ENCODE peak calls at places on chromosome 14, in eight cellular contexts. Y is thoracic aorta, P is NB4, L is type B pancreatic cell, N is OCI-LY7, J is fibroblast of the aortic adventitia, F is uterus, A is nephron progenitor cell. S is an unnamed sample.

GRCh38 chr14:104282332-104283196 is 144.2 kb downstream of the KIF26A start:
- DNase-seq in Y (no peak), P (no peak), L (peak), N (no peak), J (no peak), F (peak), A (no peak), S (peak)

GRCh38 chr14:24369907-24370687 is 2.1 kb downstream of the NFATC4 start:
- DNase-seq in Y (no peak), P (no peak), L (no peak), N (no peak), J (no peak), F (no peak), A (no peak), S (no peak)

GRCh38 chr14:99892406-99892805 is 99.2 kb downstream of the EML1 start:
- DNase-seq in Y (no peak), P (no peak), L (no peak), N (no peak), J (peak), F (no peak), A (no peak), S (no peak)

GRCh38 chr14:33120966-33121365 is 182.3 kb downstream of the NPAS3 start:
- DNase-seq in Y (no peak), P (peak), L (no peak), N (no peak), J (no peak), F (no peak), A (no peak), S (no peak)

GRCh38 chr14:20714593-20715250 is 26.2 kb downstream of the ANG start:
- DNase-seq in Y (peak), P (peak), L (no peak), N (no peak), J (peak), F (peak), A (no peak), S (peak)

GRCh38 chr14:74591899-74592298 is 20.1 kb downstream of the LTBP2 start:
- DNase-seq in Y (no peak), P (no peak), L (no peak), N (no peak), J (no peak), F (no peak), A (no peak), S (no peak)

GRCh38 chr14:103292426-103293374 is 41.3 kb upstream of the EIF5 start:
- DNase-seq in Y (peak), P (peak), L (peak), N (peak), J (peak), F (peak), A (peak), S (no peak)

GRCh38 chr14:30681752-30682355 is 59.7 kb downstream of the SCFD1 start:
- DNase-seq in Y (no peak), P (peak), L (no peak), N (peak), J (peak), F (no peak), A (no peak), S (no peak)

GRCh38 chr14:34113051-34113511 is 162.2 kb upstream of the EGLN3 start:
- DNase-seq in Y (no peak), P (no peak), L (no peak), N (no peak), J (peak), F (no peak), A (no peak), S (no peak)

GRCh38 chr14:105165761-105166485 is 2.7 kb downstream of the JAG2 start:
- DNase-seq in Y (no peak), P (no peak), L (no peak), N (no peak), J (no peak), F (no peak), A (no peak), S (no peak)

GRCh38 chr14:97061198-97061597 is 264.0 kb downstream of the VRK1 start:
- DNase-seq in Y (no peak), P (no peak), L (no peak), N (no peak), J (no peak), F (no peak), A (no peak), S (no peak)

GRCh38 chr14:25516838-25517237 is 466.9 kb upstream of the STXBP6 start:
- DNase-seq in Y (no peak), P (no peak), L (no peak), N (no peak), J (no peak), F (no peak), A (no peak), S (no peak)

GRCh38 chr14:44339256-44339655 is 167.8 kb downstream of the FSCB start:
- DNase-seq in Y (no peak), P (no peak), L (no peak), N (no peak), J (no peak), F (no peak), A (no peak), S (no peak)

GRCh38 chr14:104121142-104121541 is 17.2 kb upstream of the KIF26A start:
- DNase-seq in Y (no peak), P (no peak), L (no peak), N (no peak), J (no peak), F (no peak), A (no peak), S (no peak)

GRCh38 chr14:102221026-102221425 is 81.3 kb downstream of the WDR20 start:
- DNase-seq in Y (no peak), P (peak), L (no peak), N (no peak), J (no peak), F (no peak), A (no peak), S (no peak)
- TF ChIP-seq CTCF in Y (no peak), P (no peak), L (no peak), N (no peak), J (no peak), F (no peak), A (no peak), S (no peak)

GRCh38 chr14:27528328-27528727 is 930.5 kb upstream of the NOVA1 start:
- DNase-seq in Y (no peak), P (peak), L (no peak), N (no peak), J (peak), F (no peak), A (peak), S (no peak)
- TF ChIP-seq CTCF in Y (no peak), P (peak), L (peak), N (peak), J (no peak), F (no peak), A (peak), S (no peak)

GRCh38 chr14:64772394-64772950 is 68.2 kb downstream of the PLEKHG3 start:
- DNase-seq in Y (no peak), P (no peak), L (no peak), N (no peak), J (no peak), F (no peak), A (no peak), S (no peak)
- TF ChIP-seq CTCF in Y (no peak), P (no peak), L (no peak), N (no peak), J (no peak), F (no peak), A (no peak), S (no peak)

GRCh38 chr14:68079941-68080697 is 260.5 kb downstream of the RAD51B start:
- DNase-seq in Y (no peak), P (no peak), L (no peak), N (no peak), J (no peak), F (no peak), A (no peak), S (no peak)

GRCh38 chr14:68082698-68083291 is 263.2 kb downstream of the RAD51B start:
- DNase-seq in Y (no peak), P (no peak), L (no peak), N (no peak), J (no peak), F (no peak), A (no peak), S (no peak)

GRCh38 chr14:68085742-68086141 is 266.2 kb downstream of the RAD51B start:
- DNase-seq in Y (no peak), P (no peak), L (no peak), N (no peak), J (no peak), F (no peak), A (no peak), S (no peak)

GRCh38 chr14:68081489-68081888 is 261.9 kb downstream of the RAD51B start:
- DNase-seq in Y (no peak), P (no peak), L (no peak), N (no peak), J (no peak), F (no peak), A (no peak), S (no peak)

DNA sequence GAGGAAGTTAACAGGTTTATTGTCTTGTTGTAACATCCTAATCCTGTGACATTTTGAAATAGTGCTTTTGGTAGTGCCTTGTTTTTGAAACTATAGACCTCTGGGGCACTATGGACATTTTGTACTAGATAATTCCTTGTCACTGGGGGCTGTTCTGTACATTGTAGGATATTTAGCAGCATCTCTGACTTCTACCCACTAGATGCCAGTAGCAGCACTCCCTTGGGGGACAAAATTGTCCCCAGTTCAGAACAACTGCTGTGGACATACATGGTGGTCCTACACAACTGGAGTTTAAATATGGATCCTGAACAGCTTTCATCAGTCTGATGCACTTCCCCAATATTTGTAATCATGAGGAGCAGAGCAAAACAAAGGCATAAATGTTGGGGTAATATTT is 264.7 kb downstream of the RAD51B start:
- DNase-seq in Y (no peak), P (peak), L (no peak), N (no peak), J (peak), F (no peak), A (no peak), S (no peak)
- TF ChIP-seq CTCF in Y (no peak), P (no peak), L (peak), N (peak), J (peak), F (peak), A (peak), S (no peak)

GRCh38 chr14:22613091-22613695 is 15.1 kb downstream of the ABHD4 start:
- DNase-seq in Y (no peak), P (no peak), L (no peak), N (no peak), J (peak), F (no peak), A (no peak), S (no peak)
- TF ChIP-seq CTCF in Y (no peak), P (no peak), L (peak), N (peak), J (peak), F (no peak), A (no peak), S (no peak)

GRCh38 chr14:61380984-61381383 is 59.6 kb downstream of the PRKCH start:
- DNase-seq in Y (no peak), P (no peak), L (no peak), N (no peak), J (no peak), F (no peak), A (no peak), S (no peak)
- TF ChIP-seq CTCF in Y (no peak), P (no peak), L (no peak), N (no peak), J (no peak), F (no peak), A (no peak), S (no peak)

GRCh38 chr14:102139248-102140026 is at the start of gene WDR20:
- DNase-seq in Y (peak), P (peak), L (peak), N (peak), J (peak), F (peak), A (peak), S (peak)
- TF ChIP-seq CTCF in Y (no peak), P (no peak), L (no peak), N (peak), J (no peak), F (no peak), A (no peak), S (no peak)